ENCODE peak calls at places on chromosomes 7 and 10, in eight cellular contexts. One of them, this sample, is unnamed.
A peak's percentile ranks its signal among the peaks of the same experiment; 100 is the strongest.

GRCh38 chr10:132696728-132697567 is 89.0 kb downstream of the NKX6-2 start:
- DNase-seq in BJ: no peak
- DNase-seq in IMR-90: no peak
- DNase-seq in fibroblast of mammary gland: no peak
- DNase-seq in GM20000: no peak
- DNase-seq in cardiac fibroblast: no peak
- DNase-seq in tibial nerve: no peak
- DNase-seq in MCF 10A: no peak
- DNase-seq in this sample: no peak

GRCh38 chr7:154777023-154777422 is 225.9 kb downstream of the PAXIP1 start:
- DNase-seq in fibroblast of mammary gland: no peak
- DNase-seq in cardiac fibroblast: peak; percentile 0
- DNase-seq in GM20000: no peak
- DNase-seq in tibial nerve: no peak
- DNase-seq in MCF 10A: peak; percentile 9
- DNase-seq in BJ: no peak
- DNase-seq in IMR-90: no peak
- DNase-seq in this sample: no peak

GRCh38 chr7:36129048-36129534 is 24.0 kb upstream of the EEPD1 start:
- DNase-seq in IMR-90: peak; percentile 55
- DNase-seq in MCF 10A: peak; percentile 64
- DNase-seq in tibial nerve: peak; percentile 30
- DNase-seq in BJ: no peak
- DNase-seq in fibroblast of mammary gland: peak; percentile 84
- DNase-seq in cardiac fibroblast: peak; percentile 72
- DNase-seq in GM20000: no peak
- DNase-seq in this sample: no peak

GRCh38 chr7:2612445-2613112 is 19.2 kb upstream of the TTYH3 start:
- DNase-seq in GM20000: no peak
- DNase-seq in fibroblast of mammary gland: no peak
- DNase-seq in IMR-90: no peak
- DNase-seq in BJ: no peak
- DNase-seq in cardiac fibroblast: no peak
- DNase-seq in tibial nerve: no peak
- DNase-seq in MCF 10A: peak; percentile 20
- DNase-seq in this sample: no peak

GRCh38 chr7:47217570-47218360 is 364.1 kb downstream of the TNS3 start:
- DNase-seq in IMR-90: no peak
- DNase-seq in cardiac fibroblast: no peak
- DNase-seq in MCF 10A: no peak
- DNase-seq in tibial nerve: no peak
- DNase-seq in BJ: no peak
- DNase-seq in fibroblast of mammary gland: no peak
- DNase-seq in GM20000: no peak
- DNase-seq in this sample: no peak

GRCh38 chr7:5702876-5703571 is 78.4 kb downstream of the RNF216 start:
- DNase-seq in MCF 10A: peak; percentile 45
- DNase-seq in fibroblast of mammary gland: peak; percentile 22
- DNase-seq in GM20000: no peak
- DNase-seq in IMR-90: peak; percentile 60
- DNase-seq in tibial nerve: no peak
- DNase-seq in cardiac fibroblast: peak; percentile 53
- DNase-seq in BJ: no peak
- DNase-seq in this sample: no peak

GRCh38 chr10:119113805-119114732 is 10.2 kb downstream of the DENND10 start:
- DNase-seq in BJ: peak; percentile 90
- DNase-seq in GM20000: no peak
- DNase-seq in fibroblast of mammary gland: peak; percentile 90
- DNase-seq in MCF 10A: peak; percentile 96
- DNase-seq in cardiac fibroblast: peak; percentile 98
- DNase-seq in IMR-90: peak; percentile 95
- DNase-seq in tibial nerve: no peak
- DNase-seq in this sample: no peak

GRCh38 chr7:33421384-33421783 is 292.0 kb downstream of the BBS9 start:
- DNase-seq in tibial nerve: no peak
- DNase-seq in BJ: no peak
- DNase-seq in cardiac fibroblast: peak; percentile 26
- DNase-seq in MCF 10A: no peak
- DNase-seq in fibroblast of mammary gland: peak; percentile 54
- DNase-seq in IMR-90: peak; percentile 39
- DNase-seq in GM20000: no peak
- DNase-seq in this sample: no peak

GRCh38 chr7:45217358-45217757 is 59.8 kb downstream of the RAMP3 start:
- DNase-seq in fibroblast of mammary gland: peak; percentile 7
- DNase-seq in BJ: no peak
- DNase-seq in IMR-90: no peak
- DNase-seq in MCF 10A: peak; percentile 13
- DNase-seq in cardiac fibroblast: peak; percentile 15
- DNase-seq in tibial nerve: no peak
- DNase-seq in GM20000: no peak
- DNase-seq in this sample: no peak

GRCh38 chr10:98087309-98087708 is 47.1 kb upstream of the R3HCC1L start:
- DNase-seq in MCF 10A: peak; percentile 16
- DNase-seq in IMR-90: peak; percentile 5
- DNase-seq in GM20000: no peak
- DNase-seq in tibial nerve: no peak
- DNase-seq in BJ: no peak
- DNase-seq in fibroblast of mammary gland: peak; percentile 6
- DNase-seq in cardiac fibroblast: no peak
- DNase-seq in this sample: no peak

GRCh38 chr7:108096996-108097395 is 33.2 kb downstream of the LAMB4 start:
- DNase-seq in IMR-90: no peak
- DNase-seq in fibroblast of mammary gland: no peak
- DNase-seq in tibial nerve: no peak
- DNase-seq in GM20000: no peak
- DNase-seq in BJ: no peak
- DNase-seq in cardiac fibroblast: no peak
- DNase-seq in MCF 10A: no peak
- DNase-seq in this sample: no peak

GRCh38 chr10:91349381-91349780 is 60.8 kb upstream of the HECTD2 start:
- DNase-seq in fibroblast of mammary gland: peak; percentile 95
- DNase-seq in MCF 10A: peak; percentile 46
- DNase-seq in GM20000: no peak
- DNase-seq in cardiac fibroblast: peak; percentile 98
- DNase-seq in tibial nerve: no peak
- DNase-seq in IMR-90: peak; percentile 99
- DNase-seq in BJ: peak; percentile 82
- DNase-seq in this sample: no peak

GRCh38 chr10:32413513-32413912 is 32.4 kb upstream of the CCDC7 start:
- DNase-seq in IMR-90: peak; percentile 96
- DNase-seq in cardiac fibroblast: peak; percentile 91
- DNase-seq in fibroblast of mammary gland: peak; percentile 91
- DNase-seq in MCF 10A: peak; percentile 32
- DNase-seq in GM20000: no peak
- DNase-seq in BJ: peak; percentile 66
- DNase-seq in tibial nerve: no peak
- DNase-seq in this sample: no peak

GRCh38 chr7:70775570-70776156 is 356.3 kb upstream of the GALNT17 start:
- DNase-seq in MCF 10A: no peak
- DNase-seq in cardiac fibroblast: peak; percentile 4
- DNase-seq in tibial nerve: no peak
- DNase-seq in fibroblast of mammary gland: peak; percentile 41
- DNase-seq in IMR-90: no peak
- DNase-seq in BJ: no peak
- DNase-seq in GM20000: no peak
- DNase-seq in this sample: no peak
- TF ChIP-seq CTCF in MCF 10A: no peak
- TF ChIP-seq CTCF in cardiac fibroblast: no peak
- TF ChIP-seq CTCF in tibial nerve: no peak
- TF ChIP-seq CTCF in fibroblast of mammary gland: peak; percentile 24
- TF ChIP-seq CTCF in IMR-90: no peak
- TF ChIP-seq CTCF in BJ: no peak
- TF ChIP-seq CTCF in GM20000: no peak
- TF ChIP-seq CTCF in this sample: peak; percentile 50

DNA sequence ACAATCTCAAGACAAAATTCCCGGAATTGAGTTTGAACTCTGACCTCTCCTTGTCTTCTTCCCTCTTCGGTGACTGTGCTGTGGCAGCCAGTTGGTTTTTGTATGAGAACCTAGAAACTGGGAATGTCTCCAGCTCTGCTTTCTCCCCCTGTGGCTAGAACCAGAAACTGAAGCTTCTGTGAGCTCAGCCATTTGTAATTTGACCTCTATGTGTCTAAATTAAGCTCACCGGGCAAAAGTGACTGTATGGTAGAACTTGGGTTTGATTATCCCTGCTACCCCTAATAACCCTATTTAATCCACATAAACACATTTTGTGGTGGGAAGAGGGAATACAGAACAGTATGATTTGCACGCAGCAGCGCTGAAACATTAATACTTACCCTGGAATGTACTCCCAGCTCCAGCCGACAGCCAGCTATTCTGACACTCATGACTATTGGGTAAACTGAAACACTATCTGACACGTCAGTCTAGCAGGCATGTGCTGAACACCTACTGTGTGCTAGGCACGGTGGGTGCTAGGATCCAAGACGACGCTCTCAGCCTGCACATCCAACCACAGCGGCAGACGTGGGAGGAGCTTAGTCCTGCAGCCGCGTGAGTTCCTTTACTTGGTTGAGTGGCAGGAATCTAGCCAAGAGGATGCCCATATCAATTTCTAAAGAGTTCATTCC is 324.8 kb downstream of the SFMBT2 start:
- DNase-seq in GM20000: no peak
- DNase-seq in tibial nerve: no peak
- DNase-seq in BJ: no peak
- DNase-seq in MCF 10A: peak; percentile 63
- DNase-seq in IMR-90: peak; percentile 72
- DNase-seq in fibroblast of mammary gland: peak; percentile 69
- DNase-seq in cardiac fibroblast: peak; percentile 4
- DNase-seq in this sample: no peak
- TF ChIP-seq CTCF in GM20000: no peak
- TF ChIP-seq CTCF in tibial nerve: no peak
- TF ChIP-seq CTCF in BJ: peak; percentile 20
- TF ChIP-seq CTCF in MCF 10A: no peak
- TF ChIP-seq CTCF in IMR-90: peak; percentile 3
- TF ChIP-seq CTCF in fibroblast of mammary gland: peak; percentile 26
- TF ChIP-seq CTCF in cardiac fibroblast: no peak
- TF ChIP-seq CTCF in this sample: no peak

DNA sequence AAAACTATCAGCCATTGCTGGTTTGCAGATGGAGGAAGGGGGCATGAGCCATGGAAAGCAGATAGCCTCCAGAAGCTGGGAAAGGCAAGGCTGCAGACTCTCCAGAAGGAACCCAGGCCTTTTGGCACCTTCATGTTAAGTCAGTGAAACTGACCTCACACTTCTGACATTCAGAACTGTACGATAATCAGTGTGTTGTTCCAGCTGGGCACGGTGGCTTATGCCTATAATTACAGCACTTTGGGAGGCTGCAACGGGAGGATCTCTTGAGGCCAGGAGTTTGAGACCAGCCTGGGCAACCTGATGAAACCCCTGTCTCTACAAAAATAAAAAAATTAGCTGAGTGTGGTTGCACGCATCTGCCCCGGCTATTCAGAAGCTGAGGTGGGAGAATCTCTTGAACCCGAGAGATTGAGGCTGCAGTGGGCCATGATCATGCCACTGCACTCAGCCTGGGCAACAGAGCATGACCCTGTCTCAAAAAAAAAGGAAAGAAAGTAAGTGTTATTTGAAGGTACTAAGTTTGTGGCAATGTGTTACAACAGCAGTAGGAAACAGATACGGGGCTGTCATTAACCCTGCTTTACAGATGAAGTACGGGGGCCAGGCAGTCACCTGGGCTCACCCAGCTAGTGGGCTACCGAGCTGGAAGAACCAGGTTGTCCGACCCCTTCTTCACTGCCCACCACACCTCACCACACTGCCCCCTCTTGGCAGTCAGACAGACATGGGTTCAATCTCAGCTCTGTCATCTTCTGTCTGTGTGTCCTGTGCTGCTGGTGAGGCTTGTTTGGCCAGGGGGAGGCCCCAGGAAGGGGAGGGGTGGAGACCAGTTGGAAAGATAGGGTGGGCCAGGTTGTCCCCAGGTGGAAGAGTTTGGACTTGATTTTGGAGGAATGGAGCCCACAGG is 18.3 kb downstream of the CHST3 start:
- DNase-seq in tibial nerve: no peak
- DNase-seq in MCF 10A: no peak
- DNase-seq in GM20000: no peak
- DNase-seq in fibroblast of mammary gland: no peak
- DNase-seq in cardiac fibroblast: no peak
- DNase-seq in BJ: no peak
- DNase-seq in IMR-90: no peak
- DNase-seq in this sample: no peak
- TF ChIP-seq CTCF in tibial nerve: no peak
- TF ChIP-seq CTCF in MCF 10A: no peak
- TF ChIP-seq CTCF in GM20000: no peak
- TF ChIP-seq CTCF in fibroblast of mammary gland: no peak
- TF ChIP-seq CTCF in cardiac fibroblast: no peak
- TF ChIP-seq CTCF in BJ: no peak
- TF ChIP-seq CTCF in IMR-90: no peak
- TF ChIP-seq CTCF in this sample: no peak

GRCh38 chr10:47441973-47442750 is 41.8 kb downstream of the ANXA8 start:
- DNase-seq in fibroblast of mammary gland: no peak
- DNase-seq in cardiac fibroblast: no peak
- DNase-seq in GM20000: no peak
- DNase-seq in MCF 10A: no peak
- DNase-seq in IMR-90: no peak
- DNase-seq in BJ: no peak
- DNase-seq in tibial nerve: no peak
- DNase-seq in this sample: no peak

GRCh38 chr10:47438857-47439474 is 44.9 kb downstream of the ANXA8 start:
- DNase-seq in MCF 10A: peak; percentile 76
- DNase-seq in IMR-90: peak; percentile 74
- DNase-seq in cardiac fibroblast: peak; percentile 82
- DNase-seq in tibial nerve: no peak
- DNase-seq in BJ: no peak
- DNase-seq in fibroblast of mammary gland: peak; percentile 64
- DNase-seq in GM20000: no peak
- DNase-seq in this sample: no peak

GRCh38 chr10:47444047-47444446 is 39.9 kb downstream of the ANXA8 start:
- DNase-seq in cardiac fibroblast: no peak
- DNase-seq in tibial nerve: no peak
- DNase-seq in fibroblast of mammary gland: no peak
- DNase-seq in GM20000: no peak
- DNase-seq in IMR-90: no peak
- DNase-seq in MCF 10A: no peak
- DNase-seq in BJ: no peak
- DNase-seq in this sample: no peak

GRCh38 chr10:47443145-47443544 is 40.8 kb downstream of the ANXA8 start:
- DNase-seq in MCF 10A: no peak
- DNase-seq in BJ: no peak
- DNase-seq in tibial nerve: no peak
- DNase-seq in GM20000: no peak
- DNase-seq in fibroblast of mammary gland: no peak
- DNase-seq in cardiac fibroblast: no peak
- DNase-seq in IMR-90: no peak
- DNase-seq in this sample: no peak

GRCh38 chr10:47440207-47440606 is 43.7 kb downstream of the ANXA8 start:
- DNase-seq in GM20000: no peak
- DNase-seq in IMR-90: no peak
- DNase-seq in fibroblast of mammary gland: no peak
- DNase-seq in BJ: no peak
- DNase-seq in tibial nerve: no peak
- DNase-seq in cardiac fibroblast: peak; percentile 20
- DNase-seq in MCF 10A: no peak
- DNase-seq in this sample: no peak
- TF ChIP-seq CTCF in GM20000: no peak
- TF ChIP-seq CTCF in IMR-90: peak; percentile 5
- TF ChIP-seq CTCF in fibroblast of mammary gland: no peak
- TF ChIP-seq CTCF in BJ: no peak
- TF ChIP-seq CTCF in tibial nerve: no peak
- TF ChIP-seq CTCF in cardiac fibroblast: no peak
- TF ChIP-seq CTCF in MCF 10A: no peak
- TF ChIP-seq CTCF in this sample: no peak

This sample was measured in GM10248.